ENCODE peak calls at places on chromosomes 11 and 22, in five cellular contexts. One of them, this sample, is unnamed.

GRCh38 chr11:14669958-14670357 is 26.4 kb downstream of the PDE3B start:
- DNase-seq in effector memory CD4-positive, alpha-beta T cell: no peak
- DNase-seq in heart right ventricle: no peak
- DNase-seq in CD8-positive, alpha-beta memory T cell: no peak
- DNase-seq in brain microvascular endothelial cell: no peak
- DNase-seq in this sample: no peak

GRCh38 chr11:116646191-116646590 is 126.6 kb downstream of the BUD13 start:
- DNase-seq in brain microvascular endothelial cell: no peak
- DNase-seq in heart right ventricle: no peak
- DNase-seq in effector memory CD4-positive, alpha-beta T cell: no peak
- DNase-seq in CD8-positive, alpha-beta memory T cell: no peak
- DNase-seq in this sample: no peak

GRCh38 chr22:48104102-48104738 is 1341.8 kb downstream of the TBC1D22A start:
- DNase-seq in heart right ventricle: no peak
- DNase-seq in CD8-positive, alpha-beta memory T cell: no peak
- DNase-seq in effector memory CD4-positive, alpha-beta T cell: no peak
- DNase-seq in brain microvascular endothelial cell: no peak
- DNase-seq in this sample: no peak

GRCh38 chr11:120336641-120337132 is 474 bp downstream of the ARHGEF12 start:
- DNase-seq in heart right ventricle: peak; percentile 47
- DNase-seq in effector memory CD4-positive, alpha-beta T cell: no peak
- DNase-seq in CD8-positive, alpha-beta memory T cell: peak; percentile 52
- DNase-seq in brain microvascular endothelial cell: no peak
- DNase-seq in this sample: no peak

GRCh38 chr22:43883012-43883661 is 8.7 kb downstream of the PNPLA5 start:
- DNase-seq in brain microvascular endothelial cell: peak; percentile 71
- DNase-seq in CD8-positive, alpha-beta memory T cell: peak; percentile 61
- DNase-seq in effector memory CD4-positive, alpha-beta T cell: no peak
- DNase-seq in heart right ventricle: no peak
- DNase-seq in this sample: peak; percentile 27

GRCh38 chr11:134939046-134939445 is 527.0 kb upstream of the B3GAT1 start:
- DNase-seq in heart right ventricle: no peak
- DNase-seq in brain microvascular endothelial cell: no peak
- DNase-seq in CD8-positive, alpha-beta memory T cell: no peak
- DNase-seq in effector memory CD4-positive, alpha-beta T cell: no peak
- DNase-seq in this sample: no peak

GRCh38 chr22:44155115-44155514 is 25.6 kb upstream of the PARVG start:
- DNase-seq in effector memory CD4-positive, alpha-beta T cell: no peak
- DNase-seq in CD8-positive, alpha-beta memory T cell: no peak
- DNase-seq in brain microvascular endothelial cell: no peak
- DNase-seq in heart right ventricle: no peak
- DNase-seq in this sample: no peak

GRCh38 chr11:19786644-19787043 is 74.0 kb downstream of the NAV2 start:
- DNase-seq in CD8-positive, alpha-beta memory T cell: no peak
- DNase-seq in heart right ventricle: no peak
- DNase-seq in effector memory CD4-positive, alpha-beta T cell: no peak
- DNase-seq in brain microvascular endothelial cell: no peak
- DNase-seq in this sample: no peak

GRCh38 chr11:77071671-77072605 is 5.2 kb downstream of the CAPN5 start:
- DNase-seq in effector memory CD4-positive, alpha-beta T cell: no peak
- DNase-seq in CD8-positive, alpha-beta memory T cell: peak; percentile 37
- DNase-seq in brain microvascular endothelial cell: peak; percentile 7
- DNase-seq in heart right ventricle: no peak
- DNase-seq in this sample: no peak

GRCh38 chr11:71410363-71410966 is 37.7 kb downstream of the DHCR7 start:
- DNase-seq in heart right ventricle: no peak
- DNase-seq in CD8-positive, alpha-beta memory T cell: no peak
- DNase-seq in effector memory CD4-positive, alpha-beta T cell: no peak
- DNase-seq in brain microvascular endothelial cell: no peak
- DNase-seq in this sample: no peak

GRCh38 chr11:83918471-83918870 is 632.3 kb upstream of the CCDC90B start:
- DNase-seq in effector memory CD4-positive, alpha-beta T cell: no peak
- DNase-seq in CD8-positive, alpha-beta memory T cell: no peak
- DNase-seq in brain microvascular endothelial cell: no peak
- DNase-seq in heart right ventricle: peak; percentile 28
- DNase-seq in this sample: no peak

GRCh38 chr11:17519486-17519885 is 24.7 kb downstream of the USH1C start:
- DNase-seq in CD8-positive, alpha-beta memory T cell: no peak
- DNase-seq in heart right ventricle: no peak
- DNase-seq in brain microvascular endothelial cell: no peak
- DNase-seq in effector memory CD4-positive, alpha-beta T cell: no peak
- DNase-seq in this sample: no peak

GRCh38 chr22:38455530-38456271 is 702 bp upstream of the KCNJ4 start:
- DNase-seq in CD8-positive, alpha-beta memory T cell: no peak
- DNase-seq in brain microvascular endothelial cell: no peak
- DNase-seq in heart right ventricle: no peak
- DNase-seq in effector memory CD4-positive, alpha-beta T cell: no peak
- DNase-seq in this sample: no peak

GRCh38 chr11:104275992-104276391 is 112.0 kb upstream of the PDGFD start:
- DNase-seq in brain microvascular endothelial cell: no peak
- DNase-seq in CD8-positive, alpha-beta memory T cell: no peak
- DNase-seq in heart right ventricle: no peak
- DNase-seq in effector memory CD4-positive, alpha-beta T cell: no peak
- DNase-seq in this sample: no peak

GRCh38 chr22:28015676-28016601 is 96.9 kb upstream of the PITPNB start:
- DNase-seq in heart right ventricle: no peak
- DNase-seq in CD8-positive, alpha-beta memory T cell: no peak
- DNase-seq in effector memory CD4-positive, alpha-beta T cell: no peak
- DNase-seq in brain microvascular endothelial cell: no peak
- DNase-seq in this sample: no peak

GRCh38 chr11:79263001-79263400 is 177.8 kb downstream of the TENM4 start:
- DNase-seq in effector memory CD4-positive, alpha-beta T cell: no peak
- DNase-seq in CD8-positive, alpha-beta memory T cell: no peak
- DNase-seq in heart right ventricle: peak; percentile 55
- DNase-seq in brain microvascular endothelial cell: no peak
- DNase-seq in this sample: no peak

GRCh38 chr11:22431074-22431473 is 92.9 kb downstream of the SLC17A6 start:
- DNase-seq in brain microvascular endothelial cell: no peak
- DNase-seq in CD8-positive, alpha-beta memory T cell: no peak
- DNase-seq in effector memory CD4-positive, alpha-beta T cell: no peak
- DNase-seq in heart right ventricle: no peak
- DNase-seq in this sample: no peak

GRCh38 chr22:47902646-47903180 is 1140.3 kb downstream of the TBC1D22A start:
- DNase-seq in heart right ventricle: no peak
- DNase-seq in brain microvascular endothelial cell: no peak
- DNase-seq in effector memory CD4-positive, alpha-beta T cell: no peak
- DNase-seq in CD8-positive, alpha-beta memory T cell: no peak
- DNase-seq in this sample: no peak

GRCh38 chr11:19191530-19192169 is 10.1 kb downstream of the CSRP3 start:
- DNase-seq in heart right ventricle: peak; percentile 68
- DNase-seq in brain microvascular endothelial cell: no peak
- DNase-seq in effector memory CD4-positive, alpha-beta T cell: no peak
- DNase-seq in CD8-positive, alpha-beta memory T cell: no peak
- DNase-seq in this sample: no peak

GRCh38 chr11:12291313-12291712 is 86.1 kb upstream of the PARVA start:
- DNase-seq in effector memory CD4-positive, alpha-beta T cell: no peak
- DNase-seq in CD8-positive, alpha-beta memory T cell: no peak
- DNase-seq in heart right ventricle: no peak
- DNase-seq in brain microvascular endothelial cell: no peak
- DNase-seq in this sample: no peak

GRCh38 chr11:6571434-6572008 is 31.9 kb downstream of the RRP8 start:
- DNase-seq in CD8-positive, alpha-beta memory T cell: no peak
- DNase-seq in brain microvascular endothelial cell: no peak
- DNase-seq in heart right ventricle: no peak
- DNase-seq in effector memory CD4-positive, alpha-beta T cell: no peak
- DNase-seq in this sample: no peak

GRCh38 chr11:88415495-88415894 is 78.0 kb upstream of the CTSC start:
- DNase-seq in brain microvascular endothelial cell: no peak
- DNase-seq in CD8-positive, alpha-beta memory T cell: no peak
- DNase-seq in effector memory CD4-positive, alpha-beta T cell: no peak
- DNase-seq in heart right ventricle: no peak
- DNase-seq in this sample: no peak

GRCh38 chr22:49076300-49077035 is 751.2 kb downstream of the BRD1 start:
- DNase-seq in effector memory CD4-positive, alpha-beta T cell: no peak
- DNase-seq in CD8-positive, alpha-beta memory T cell: no peak
- DNase-seq in heart right ventricle: no peak
- DNase-seq in brain microvascular endothelial cell: no peak
- DNase-seq in this sample: no peak

DNA sequence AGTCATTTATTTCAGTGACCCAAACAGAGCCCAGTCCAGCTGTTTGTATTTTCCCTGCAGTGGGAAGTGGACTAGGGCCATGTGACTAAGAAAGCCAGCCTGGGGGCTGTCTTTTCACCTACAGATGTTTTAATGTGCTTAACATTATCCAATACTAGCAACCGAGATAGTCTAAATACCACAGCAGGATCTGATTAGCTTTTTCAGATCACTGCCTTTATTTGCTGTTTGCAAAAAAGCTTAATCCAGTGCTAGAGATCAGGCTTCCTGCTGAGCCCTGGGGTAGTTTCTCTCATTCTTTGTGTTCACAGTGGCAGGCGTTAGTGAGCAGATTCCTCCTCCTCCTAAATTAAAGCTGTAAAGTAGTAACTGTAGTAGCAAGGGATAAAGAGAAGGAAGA is 35.0 kb downstream of the ZC3H12C start:
- DNase-seq in heart right ventricle: no peak
- DNase-seq in CD8-positive, alpha-beta memory T cell: no peak
- DNase-seq in brain microvascular endothelial cell: peak; percentile 34
- DNase-seq in effector memory CD4-positive, alpha-beta T cell: no peak
- DNase-seq in this sample: no peak
- H3K27ac ChIP-seq in heart right ventricle: no peak overlapping the region
- H3K27ac ChIP-seq in CD8-positive, alpha-beta memory T cell: no peak overlapping the region
- H3K27ac ChIP-seq in brain microvascular endothelial cell: peak overlapping the region; percentile 94
- H3K27ac ChIP-seq in effector memory CD4-positive, alpha-beta T cell: no peak overlapping the region
- H3K27ac ChIP-seq in this sample: no peak overlapping the region

DNA sequence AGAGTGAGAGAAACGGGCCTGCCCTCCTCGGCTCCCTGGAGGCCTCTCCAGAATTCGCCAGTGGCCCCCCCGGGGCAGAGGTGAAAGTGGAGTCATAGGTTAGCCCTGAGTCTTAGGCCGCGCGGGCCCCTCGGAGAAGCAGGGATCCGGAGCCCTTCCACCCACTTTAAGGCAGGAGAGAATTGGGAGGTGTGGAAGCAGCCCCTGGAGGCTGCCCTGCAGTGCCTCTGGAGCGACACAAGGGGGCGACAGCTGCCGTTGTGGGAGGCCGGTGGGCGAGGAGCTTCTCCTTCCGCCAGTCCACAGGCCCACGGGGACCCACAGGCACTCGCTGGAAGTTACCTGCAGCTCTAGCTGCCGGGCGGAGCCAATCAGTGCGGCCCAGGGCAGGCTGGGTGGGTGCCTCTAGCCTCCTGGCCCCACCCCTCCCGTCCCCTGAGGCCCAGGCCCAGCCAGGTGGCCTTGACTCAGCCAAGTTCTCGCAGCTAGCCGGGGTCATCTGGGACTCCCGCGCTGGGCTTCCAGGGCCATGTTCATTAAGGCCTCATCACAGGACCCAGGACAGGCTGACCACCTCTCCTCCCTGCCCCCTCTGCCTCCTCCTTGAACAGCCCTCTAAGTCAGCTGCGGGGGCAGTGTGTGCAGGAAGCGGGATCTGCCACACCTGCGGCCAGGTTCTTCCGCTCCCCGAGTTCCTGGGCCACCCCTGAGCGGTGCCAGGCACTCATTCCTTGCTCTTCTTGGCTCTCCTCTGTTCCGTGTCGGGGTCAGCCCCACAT is 5.0 kb downstream of the DGKZ start:
- DNase-seq in brain microvascular endothelial cell: no peak
- DNase-seq in effector memory CD4-positive, alpha-beta T cell: peak; percentile 73
- DNase-seq in heart right ventricle: no peak
- DNase-seq in CD8-positive, alpha-beta memory T cell: peak; percentile 88
- DNase-seq in this sample: peak; percentile 78
- H3K36me3 ChIP-seq in brain microvascular endothelial cell: no peaks in the 10 kb centered on the region
- H3K36me3 ChIP-seq in effector memory CD4-positive, alpha-beta T cell: peaks cover 12% of the 10 kb centered on the region
- H3K36me3 ChIP-seq in heart right ventricle: no peaks in the 10 kb centered on the region
- H3K36me3 ChIP-seq in CD8-positive, alpha-beta memory T cell: peaks cover 5% of the 10 kb centered on the region
- H3K36me3 ChIP-seq in this sample: peaks cover 28% of the 10 kb centered on the region

GRCh38 chr11:66051766-66052663 is at the start of gene SF3B2:
- DNase-seq in effector memory CD4-positive, alpha-beta T cell: peak; percentile 94
- DNase-seq in brain microvascular endothelial cell: peak; percentile 97
- DNase-seq in CD8-positive, alpha-beta memory T cell: peak; percentile 97
- DNase-seq in heart right ventricle: peak; percentile 96
- DNase-seq in this sample: peak; percentile 93

GRCh38 chr11:66051371-66051765 is 796 bp upstream of the SF3B2 start:
- DNase-seq in brain microvascular endothelial cell: no peak
- DNase-seq in heart right ventricle: no peak
- DNase-seq in CD8-positive, alpha-beta memory T cell: no peak
- DNase-seq in effector memory CD4-positive, alpha-beta T cell: no peak
- DNase-seq in this sample: no peak

GRCh38 chr11:66055021-66055420 is 2.9 kb downstream of the SF3B2 start:
- DNase-seq in brain microvascular endothelial cell: no peak
- DNase-seq in CD8-positive, alpha-beta memory T cell: no peak
- DNase-seq in heart right ventricle: no peak
- DNase-seq in effector memory CD4-positive, alpha-beta T cell: no peak
- DNase-seq in this sample: no peak

GRCh38 chr11:66050581-66051231 is 1.5 kb upstream of the SF3B2 start:
- DNase-seq in CD8-positive, alpha-beta memory T cell: no peak
- DNase-seq in brain microvascular endothelial cell: no peak
- DNase-seq in effector memory CD4-positive, alpha-beta T cell: no peak
- DNase-seq in heart right ventricle: no peak
- DNase-seq in this sample: no peak

GRCh38 chr11:66052664-66052982 is 459 bp downstream of the SF3B2 start:
- DNase-seq in heart right ventricle: no peak
- DNase-seq in effector memory CD4-positive, alpha-beta T cell: no peak
- DNase-seq in brain microvascular endothelial cell: no peak
- DNase-seq in CD8-positive, alpha-beta memory T cell: no peak
- DNase-seq in this sample: no peak
- H3K27ac ChIP-seq in heart right ventricle: peak overlapping the region; percentile 93
- H3K27ac ChIP-seq in effector memory CD4-positive, alpha-beta T cell: peak overlapping the region; percentile 90
- H3K27ac ChIP-seq in brain microvascular endothelial cell: peak overlapping the region; percentile 71
- H3K27ac ChIP-seq in CD8-positive, alpha-beta memory T cell: peak overlapping the region; percentile 86
- H3K27ac ChIP-seq in this sample: peak overlapping the region; percentile 93

DNA sequence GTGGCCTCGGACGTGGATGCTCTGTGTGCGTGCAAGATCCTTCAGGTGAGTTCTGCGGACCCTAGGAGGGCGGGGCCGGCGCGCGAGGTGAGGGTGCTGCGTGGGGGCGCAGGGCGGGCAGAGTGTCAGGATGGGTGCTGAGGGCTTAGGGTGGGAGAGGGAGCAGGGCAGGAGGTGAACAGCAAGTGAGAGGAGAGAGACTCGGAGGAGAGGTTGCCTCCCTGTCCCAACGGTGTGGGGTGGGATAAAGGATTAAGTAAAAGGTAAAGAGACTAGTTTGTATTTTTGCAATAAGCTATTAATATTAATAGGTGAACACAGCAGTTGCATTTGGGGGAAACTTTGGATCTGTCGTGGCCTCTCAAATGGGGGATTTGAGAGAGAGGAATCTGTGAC is 451 bp downstream of the CDC45 start:
- DNase-seq in brain microvascular endothelial cell: no peak
- DNase-seq in effector memory CD4-positive, alpha-beta T cell: no peak
- DNase-seq in CD8-positive, alpha-beta memory T cell: no peak
- DNase-seq in heart right ventricle: no peak
- DNase-seq in this sample: no peak
- H3K36me3 ChIP-seq in brain microvascular endothelial cell: peaks cover 8% of the 10 kb centered on the region
- H3K36me3 ChIP-seq in effector memory CD4-positive, alpha-beta T cell: peaks cover 6% of the 10 kb centered on the region
- H3K36me3 ChIP-seq in CD8-positive, alpha-beta memory T cell: peaks cover 4% of the 10 kb centered on the region
- H3K36me3 ChIP-seq in heart right ventricle: no peaks in the 10 kb centered on the region
- H3K36me3 ChIP-seq in this sample: no peaks in the 10 kb centered on the region